ENCODE peak calls at places on chromosomes 12 and 14, in five cellular contexts. M, S, H, J and B are unnamed samples.

GRCh38 chr12:24760162-24760561 is 188.7 kb downstream of the BCAT1 start:
- DNase-seq in S (peak; percentile 38), M (no peak), H (no peak), J (no peak), B (no peak)

GRCh38 chr12:67909091-67909531 is 80.1 kb upstream of the IFNG-AS1 start:
- DNase-seq in S (no peak), H (no peak), M (no peak), J (peak; percentile 82), B (peak; percentile 84)

GRCh38 chr12:112381421-112381897 is 772 bp downstream of the HECTD4 start:
- DNase-seq in M (no peak), S (peak; percentile 62), H (peak; percentile 69), J (peak; percentile 56), B (peak; percentile 49)

GRCh38 chr12:4139191-4139590 is 134.4 kb upstream of the CCND2 start:
- DNase-seq in J (no peak), S (no peak), M (no peak), H (no peak), B (no peak)

GRCh38 chr12:80470403-80470802 is 26.4 kb downstream of the PTPRQ start:
- DNase-seq in H (no peak), S (no peak), J (no peak), M (no peak), B (no peak)

GRCh38 chr12:49415426-49416040 is 48.3 kb downstream of the SPATS2 start:
- DNase-seq in S (no peak), H (no peak), J (no peak), M (no peak), B (no peak)

GRCh38 chr14:93857081-93857480 is 68.8 kb upstream of the PRIMA1 start:
- DNase-seq in S (no peak), M (no peak), H (no peak), J (no peak), B (no peak)

GRCh38 chr14:34023824-34024767 is 73.2 kb upstream of the EGLN3 start:
- DNase-seq in J (no peak), S (no peak), H (no peak), M (peak; percentile 2), B (no peak)

GRCh38 chr12:46556820-46557524 is 184.4 kb upstream of the SLC38A2 start:
- DNase-seq in M (peak; percentile 83), S (no peak), H (no peak), J (peak; percentile 96), B (peak; percentile 97)

GRCh38 chr12:28237423-28237822 is 47.2 kb downstream of the CCDC91 start:
- DNase-seq in M (no peak), S (no peak), J (peak; percentile 40), H (no peak), B (peak; percentile 8)

GRCh38 chr12:19482551-19483109 is 43.3 kb downstream of the AEBP2 start:
- DNase-seq in J (no peak), S (peak; percentile 6), M (no peak), H (no peak), B (no peak)

GRCh38 chr12:16606936-16607335 is 974 bp upstream of the LMO3 start:
- DNase-seq in H (no peak), J (no peak), S (peak; percentile 20), M (no peak), B (no peak)

GRCh38 chr12:68425998-68426397 is 93.8 kb upstream of the MDM1 start:
- DNase-seq in S (no peak), M (no peak), H (no peak), J (peak; percentile 19), B (peak; percentile 81)

GRCh38 chr14:104104006-104104901 is 18.8 kb downstream of the ASPG start:
- DNase-seq in S (no peak), J (no peak), M (no peak), H (no peak), B (no peak)

GRCh38 chr12:9073077-9073476 is 42.6 kb downstream of the A2M start:
- DNase-seq in S (no peak), H (no peak), J (no peak), M (no peak), B (no peak)

GRCh38 chr14:73763396-73763795 is 49.2 kb upstream of the PNMA1 start:
- DNase-seq in J (no peak), S (no peak), M (no peak), H (no peak), B (no peak)

GRCh38 chr12:3661028-3661427 is 91.9 kb downstream of the CRACR2A start:
- DNase-seq in S (no peak), J (peak; percentile 50), M (peak; percentile 36), H (no peak), B (no peak)

GRCh38 chr12:47707905-47708543 is 2.2 kb upstream of the RPAP3 start:
- DNase-seq in J (no peak), M (no peak), S (no peak), H (no peak), B (no peak)

GRCh38 chr14:23430733-23431105 is 4.7 kb downstream of the MYH7 start:
- DNase-seq in M (no peak), H (no peak), S (peak; percentile 74), J (no peak), B (peak; percentile 49)

DNA sequence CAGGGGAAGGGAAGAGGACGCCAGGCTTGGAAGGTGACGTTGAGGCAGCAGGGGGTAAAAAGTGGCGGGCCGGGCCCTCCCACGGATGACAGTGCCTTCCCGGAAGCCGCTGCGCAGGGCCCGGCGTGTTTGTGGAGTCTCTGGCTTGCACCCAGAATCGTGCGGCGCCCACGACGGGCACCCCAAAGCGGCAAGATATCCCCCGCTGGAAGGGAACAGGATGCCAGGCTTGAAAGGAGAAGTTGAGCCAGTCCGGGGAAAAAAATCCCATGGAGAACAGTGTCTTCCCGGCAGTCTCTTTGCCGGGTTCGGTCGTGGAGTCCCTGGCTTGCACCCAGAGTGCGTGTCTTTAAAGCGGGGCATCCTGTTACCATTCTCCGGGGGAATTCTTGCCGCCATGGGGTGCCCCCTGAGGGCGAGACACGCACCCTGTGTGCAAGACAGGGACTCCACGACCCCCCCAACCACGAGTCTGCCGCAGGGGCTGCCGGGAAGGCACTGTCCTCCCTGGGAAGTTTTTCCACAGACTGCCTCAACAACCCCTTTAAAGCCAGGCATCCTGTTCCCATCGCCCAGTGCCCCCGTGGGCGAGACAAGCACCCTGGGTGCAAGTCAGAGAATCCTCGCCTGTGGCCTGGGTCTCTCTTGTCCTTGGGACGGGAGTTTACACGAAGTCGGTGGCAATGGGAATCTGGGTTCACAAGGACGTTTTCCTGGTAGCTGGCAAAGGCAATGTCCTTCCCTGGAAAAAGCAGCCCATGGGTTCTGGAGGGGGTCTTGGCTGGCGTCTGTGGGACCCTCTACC is 156.1 kb upstream of the ALG10B start:
- DNase-seq in S (no peak), M (no peak), J (no peak), H (no peak), B (no peak)
- H3K9me3 ChIP-seq in S (no peaks in the 10 kb centered on the region), M (no peaks in the 10 kb centered on the region), J (no peaks in the 10 kb centered on the region), H (no peaks in the 10 kb centered on the region), B (no peaks in the 10 kb centered on the region)

GRCh38 chr14:100904307-100905019 is 941 bp upstream of the RTL1 start:
- DNase-seq in S (peak; percentile 94), H (no peak), J (peak; percentile 15), M (no peak), B (peak; percentile 13)
- TF ChIP-seq EZH2phosphoT487 in S (no peak), H (no peak), J (no peak), M (no peak), B (no peak)

GRCh38 chr14:78848234-78848820 is 678.2 kb downstream of the NRXN3 start:
- DNase-seq in S (peak; percentile 81), M (peak; percentile 18), H (peak; percentile 29), J (peak; percentile 62), B (peak; percentile 57)
- H3K9ac ChIP-seq in S (no peak overlapping the region), M (no peak overlapping the region), H (no peak overlapping the region), J (no peak overlapping the region), B (no peak overlapping the region)

GRCh38 chr14:37593496-37594237 is 1.4 kb downstream of the FOXA1 start:
- DNase-seq in H (no peak), S (no peak), J (no peak), M (no peak), B (no peak)
- H3K9me3 ChIP-seq in H (no peaks in the 10 kb centered on the region), S (no peaks in the 10 kb centered on the region), J (no peaks in the 10 kb centered on the region), M (no peaks in the 10 kb centered on the region), B (no peaks in the 10 kb centered on the region)

GRCh38 chr14:39726563-39726962 is 294.3 kb upstream of the FBXO33 start:
- DNase-seq in M (no peak), S (no peak), H (no peak), J (no peak), B (no peak)
- TF ChIP-seq EZH2phosphoT487 in M (no peak), S (no peak), H (no peak), J (no peak), B (no peak)

GRCh38 chr12:114343585-114343984 is 62.4 kb downstream of the TBX5 start:
- DNase-seq in M (no peak), J (no peak), H (no peak), S (no peak), B (no peak)
- H3K9ac ChIP-seq in M (no peak overlapping the region), J (no peak overlapping the region), H (no peak overlapping the region), S (no peak overlapping the region), B (no peak overlapping the region)

DNA sequence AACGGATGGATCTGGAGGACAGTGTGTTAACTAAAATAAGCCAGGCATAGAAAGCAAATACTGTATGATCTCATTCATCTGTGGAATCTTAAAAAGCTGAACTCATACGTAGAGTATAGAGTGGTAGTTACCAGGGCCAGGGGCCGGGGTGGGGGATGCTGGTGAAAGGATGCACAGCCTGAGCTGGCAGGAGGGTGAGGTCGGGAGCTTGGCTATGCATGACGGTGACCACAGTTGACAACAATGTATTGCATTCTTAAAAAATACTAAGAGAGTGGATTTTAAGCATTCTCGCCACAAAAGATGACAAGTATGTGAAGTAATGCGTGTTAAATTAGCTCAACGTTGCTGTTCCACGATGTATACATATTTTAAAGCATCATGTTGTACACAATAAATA is 351.3 kb downstream of the TMEM121 start:
- DNase-seq in S (no peak), M (no peak), H (no peak), J (no peak), B (no peak)
- H3K9me3 ChIP-seq in S (peaks cover 28% of the 10 kb centered on the region), M (no peaks in the 10 kb centered on the region), H (no peaks in the 10 kb centered on the region), J (no peaks in the 10 kb centered on the region), B (no peaks in the 10 kb centered on the region)

GRCh38 chr12:62859203-62859799 is 75.6 kb downstream of the PPM1H start:
- DNase-seq in S (no peak), M (no peak), H (no peak), J (no peak), B (no peak)
- TF ChIP-seq EZH2phosphoT487 in S (no peak), M (no peak), H (no peak), J (no peak), B (no peak)

DNA sequence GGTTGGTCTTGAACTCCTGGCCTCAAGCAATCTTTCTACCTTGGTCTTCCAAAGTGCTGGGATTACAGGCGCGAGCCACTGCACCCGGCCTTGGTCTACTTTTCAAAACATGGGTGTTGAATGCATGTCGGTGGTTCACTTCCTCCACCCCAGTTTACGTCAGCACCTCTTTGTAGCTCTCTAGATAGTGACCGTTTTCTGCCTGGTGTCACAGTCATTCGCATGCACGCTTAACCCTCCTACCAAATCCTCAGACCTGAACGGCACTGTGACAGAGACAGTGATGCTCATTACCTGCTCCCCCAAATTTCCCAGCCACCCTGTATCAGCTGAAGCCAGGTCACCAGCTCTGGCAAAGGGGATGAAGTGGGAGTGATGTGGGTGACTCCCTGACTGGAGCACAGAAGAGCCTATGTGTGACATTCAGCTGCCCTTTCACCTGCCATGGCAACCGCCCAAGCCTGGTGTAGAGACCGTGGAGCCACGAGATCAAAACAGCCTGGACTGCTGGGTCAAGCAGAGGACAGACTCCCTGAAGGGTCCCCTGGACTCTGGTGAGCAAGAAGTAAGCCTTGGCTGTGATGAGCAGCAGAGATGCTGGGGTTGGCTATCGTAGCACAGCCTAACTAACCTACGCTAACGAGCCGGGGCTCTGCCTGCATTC is 66.2 kb upstream of the GPR68 start:
- DNase-seq in M (no peak), H (no peak), J (no peak), S (no peak), B (no peak)
- H3K9ac ChIP-seq in M (no peak overlapping the region), H (no peak overlapping the region), J (no peak overlapping the region), S (no peak overlapping the region), B (no peak overlapping the region)